ENCODE peak calls at places on chromosome 17, in six cellular contexts. B, R, H, Q, C and J are unnamed samples.

GRCh38 chr17:78223765-78224164 is 7.7 kb upstream of the TMEM235 start:
- DNase-seq in B (no peak), R (no peak), H (no peak), Q (no peak), C (no peak), J (no peak)

GRCh38 chr17:73323622-73324455 is 12.0 kb upstream of the CDC42EP4 start:
- DNase-seq in B (no peak), R (peak; percentile 71), H (no peak), Q (no peak), C (no peak), J (peak; percentile 78)

GRCh38 chr17:18379246-18380146 is 1.9 kb downstream of the EVPLL start:
- DNase-seq in B (no peak), R (no peak), H (peak; percentile 8), Q (no peak), C (no peak), J (no peak)

GRCh38 chr17:56011406-56012131 is 141.7 kb upstream of the ANKFN1 start:
- DNase-seq in B (no peak), R (no peak), H (no peak), Q (no peak), C (no peak), J (no peak)

GRCh38 chr17:31596382-31597323 is 205.2 kb downstream of the RAB11FIP4 start:
- DNase-seq in B (peak; percentile 83), R (peak; percentile 100), H (peak; percentile 87), Q (peak; percentile 35), C (peak; percentile 32), J (peak; percentile 82)

GRCh38 chr17:21460358-21460757 is 84.2 kb downstream of the KCNJ12 start:
- DNase-seq in B (no peak), R (no peak), H (peak; percentile 7), Q (no peak), C (no peak), J (no peak)

GRCh38 chr17:67212716-67213417 is 32.1 kb downstream of the HELZ start:
- DNase-seq in B (no peak), R (peak; percentile 76), H (peak; percentile 50), Q (no peak), C (no peak), J (no peak)

GRCh38 chr17:32792207-32792606 is 84.7 kb downstream of the MYO1D start:
- DNase-seq in B (no peak), R (no peak), H (no peak), Q (no peak), C (no peak), J (no peak)

GRCh38 chr17:72158895-72159885 is 38.4 kb downstream of the SOX9 start:
- DNase-seq in B (no peak), R (no peak), H (no peak), Q (no peak), C (no peak), J (no peak)

GRCh38 chr17:3693829-3694231 is 2.1 kb downstream of the P2RX5 start:
- DNase-seq in B (peak; percentile 67), R (no peak), H (no peak), Q (peak; percentile 24), C (no peak), J (no peak)

GRCh38 chr17:8210761-8211458 is 535 bp upstream of the AURKB start:
- DNase-seq in B (no peak), R (peak; percentile 17), H (no peak), Q (no peak), C (no peak), J (no peak)

GRCh38 chr17:71959129-71959528 is 161.7 kb upstream of the SOX9 start:
- DNase-seq in B (peak; percentile 25), R (peak; percentile 53), H (peak; percentile 74), Q (no peak), C (peak; percentile 17), J (no peak)

GRCh38 chr17:17376362-17376761 is 73.2 kb downstream of the NT5M start:
- DNase-seq in B (no peak), R (peak; percentile 80), H (peak; percentile 63), Q (no peak), C (no peak), J (peak; percentile 41)

GRCh38 chr17:1169913-1170312 is 9.9 kb downstream of the ABR start:
- DNase-seq in B (no peak), R (no peak), H (no peak), Q (no peak), C (no peak), J (no peak)

GRCh38 chr17:1169471-1169908 is 10.3 kb downstream of the ABR start:
- DNase-seq in B (no peak), R (no peak), H (no peak), Q (no peak), C (no peak), J (no peak)

GRCh38 chr17:1165836-1166235 is 13.9 kb downstream of the ABR start:
- DNase-seq in B (no peak), R (no peak), H (no peak), Q (no peak), C (no peak), J (no peak)

GRCh38 chr17:1170739-1171138 is 9.0 kb downstream of the ABR start:
- DNase-seq in B (no peak), R (no peak), H (no peak), Q (no peak), C (peak; percentile 56), J (no peak)

DNA sequence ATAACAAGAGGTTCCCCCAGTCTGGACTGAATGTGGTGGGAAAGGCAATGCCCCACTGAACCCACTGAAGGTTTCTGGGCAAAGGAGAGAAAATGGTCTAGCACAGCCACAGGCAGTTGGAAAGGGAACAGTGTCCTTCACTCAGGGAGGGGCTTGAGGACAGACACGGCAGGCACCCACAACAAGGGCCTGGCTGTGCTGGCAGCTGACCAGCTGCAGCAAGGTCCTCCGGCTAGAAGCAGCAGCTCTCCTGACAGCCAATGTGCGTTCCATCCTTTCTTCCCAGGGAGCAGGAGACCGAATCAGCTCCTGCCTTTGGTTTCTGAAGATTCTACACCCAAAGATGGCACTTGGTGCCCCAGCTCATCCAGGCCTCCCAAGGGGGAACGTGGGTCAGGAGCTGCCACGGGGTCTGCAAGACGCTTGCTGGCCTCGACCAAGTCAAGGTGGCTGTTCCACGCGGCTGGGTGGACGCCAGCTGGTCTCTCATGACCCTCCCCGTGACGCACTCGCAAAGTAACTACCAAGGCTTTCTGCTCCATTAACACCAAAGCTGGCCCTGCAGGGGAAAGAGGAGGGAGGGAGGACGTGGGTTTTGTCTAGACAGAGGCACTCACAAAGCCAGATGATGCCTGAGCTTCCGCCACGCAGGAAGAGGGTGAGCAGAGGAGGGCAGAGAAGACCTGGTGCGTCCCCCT is 11.1 kb downstream of the ABR start:
- DNase-seq in B (no peak), R (no peak), H (no peak), Q (no peak), C (no peak), J (no peak)
- TF ChIP-seq EZH2phosphoT487 in B (no peak), R (no peak), H (no peak), Q (no peak), C (no peak), J (no peak)

GRCh38 chr17:27620721-27621120 is 10.3 kb upstream of the LGALS9 start:
- DNase-seq in B (no peak), R (no peak), H (no peak), Q (no peak), C (no peak), J (no peak)
- H3K4me2 ChIP-seq in B (no peak overlapping the region), R (no peak overlapping the region), H (no peak overlapping the region), Q (no peak overlapping the region), C (no peak overlapping the region), J (no peak overlapping the region)

DNA sequence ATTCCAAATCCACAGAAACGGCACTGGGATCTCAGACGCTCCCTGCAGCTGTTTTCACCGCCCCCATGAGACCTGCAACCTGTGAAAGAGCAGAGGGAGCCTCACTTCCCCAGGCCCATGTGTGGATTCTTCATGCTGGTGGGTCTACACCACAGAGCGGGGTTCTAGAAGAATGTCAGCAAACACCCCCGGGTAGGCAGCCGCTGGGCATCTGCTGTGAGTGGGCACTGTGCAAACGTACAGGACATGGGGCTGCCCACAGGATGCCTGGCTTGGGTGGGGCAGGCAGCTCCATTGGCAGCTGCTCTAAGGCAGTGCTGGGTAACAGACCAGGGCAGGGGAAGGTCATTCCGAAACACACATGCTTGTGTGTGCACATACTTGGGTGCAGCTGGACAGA is 174.9 kb downstream of the RBFOX3 start:
- DNase-seq in B (no peak), R (no peak), H (no peak), Q (no peak), C (no peak), J (no peak)
- TF ChIP-seq EZH2phosphoT487 in B (no peak), R (no peak), H (no peak), Q (no peak), C (no peak), J (no peak)

DNA sequence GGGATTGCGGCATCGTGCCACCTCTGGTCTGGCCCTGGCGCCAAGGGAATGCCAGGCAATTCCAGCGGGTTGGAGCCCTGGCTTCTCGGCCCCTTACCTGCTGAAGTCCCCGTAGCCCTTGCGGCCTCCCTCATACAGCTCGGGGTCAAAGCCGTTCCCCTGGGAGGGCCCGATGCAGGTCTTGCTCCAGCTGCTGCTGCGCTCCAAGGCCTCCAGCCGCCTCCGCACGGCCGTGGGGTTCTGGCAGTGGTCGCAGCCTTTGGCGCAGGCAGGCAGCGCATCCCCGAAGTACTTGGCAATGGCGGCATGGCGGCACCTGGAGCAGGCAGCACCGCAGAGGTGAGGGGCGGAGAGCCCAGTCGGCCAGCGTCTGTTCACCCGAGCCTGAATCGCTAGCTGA is 1.9 kb upstream of the SMIM5 start:
- DNase-seq in B (no peak), R (no peak), H (no peak), Q (no peak), C (no peak), J (no peak)
- H3K4me2 ChIP-seq in B (no peak overlapping the region), R (no peak overlapping the region), H (no peak overlapping the region), Q (no peak overlapping the region), C (no peak overlapping the region), J (no peak overlapping the region)

DNA sequence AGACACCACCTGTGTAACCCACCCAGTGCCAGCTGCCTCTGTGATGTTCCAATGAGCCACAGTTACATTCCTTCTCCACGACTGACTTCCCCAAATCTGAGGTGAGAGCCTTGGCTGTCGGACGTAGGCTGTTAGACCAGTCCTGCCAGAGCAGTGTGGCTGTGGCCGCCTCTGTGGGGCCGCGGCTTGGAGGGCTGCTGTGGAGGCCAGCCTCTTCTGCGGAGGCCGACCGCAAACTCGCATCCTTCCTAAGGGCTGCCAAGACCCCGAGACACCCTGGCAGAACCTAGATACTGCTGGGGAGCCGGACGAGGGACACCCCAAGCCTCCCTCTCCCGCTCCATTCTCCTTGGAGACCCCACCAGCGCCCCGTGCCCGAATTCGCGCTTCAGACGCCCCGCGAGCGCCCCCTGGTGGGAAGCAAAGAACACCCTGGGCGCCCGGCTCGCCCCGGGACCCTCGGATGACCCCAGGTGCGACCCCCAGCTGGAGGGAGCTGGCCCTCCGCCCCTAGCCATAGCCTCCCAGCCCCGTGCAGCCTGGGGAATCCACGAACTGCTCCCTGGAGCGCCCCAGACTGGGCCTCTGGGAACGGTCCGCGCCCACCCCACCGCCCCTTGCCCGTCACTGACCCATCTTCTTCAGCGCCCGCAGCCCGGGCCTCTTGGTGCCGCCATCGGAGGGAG is 556 bp downstream of the PLCD3 start:
- DNase-seq in B (peak; percentile 63), R (peak; percentile 56), H (peak; percentile 59), Q (no peak), C (peak; percentile 86), J (peak; percentile 75)
- TF ChIP-seq EZH2phosphoT487 in B (no peak), R (no peak), H (no peak), Q (no peak), C (no peak), J (no peak)

GRCh38 chr17:9258115-9259020 is 237.1 kb downstream of the NTN1 start:
- DNase-seq in B (no peak), R (no peak), H (no peak), Q (no peak), C (no peak), J (no peak)
- H3K4me2 ChIP-seq in B (no peak overlapping the region), R (no peak overlapping the region), H (no peak overlapping the region), Q (no peak overlapping the region), C (peak overlapping the region; percentile 35), J (no peak overlapping the region)